ENCODE peak calls at places on chromosomes 6 and 20, in ten cellular contexts. One of them, this sample, is unnamed.

GRCh38 chr20:944774-945410 is 28.8 kb upstream of the ANGPT4 start:
- DNase-seq in sigmoid colon: no peak
- DNase-seq in cardiac fibroblast: no peak
- DNase-seq in cardiac muscle cell: no peak
- DNase-seq in AG09319: no peak
- DNase-seq in Calu3: no peak
- DNase-seq in suprapubic skin: peak
- DNase-seq in endodermal cell: peak
- DNase-seq in ascending aorta: no peak
- DNase-seq in activated CD8-positive, alpha-beta T cell treated with anti-CD3 and anti-CD28 coated beads for 36 hours: no peak
- DNase-seq in this sample: no peak

GRCh38 chr6:99334526-99335127 is 14.8 kb downstream of the FAXC start:
- DNase-seq in cardiac fibroblast: peak
- DNase-seq in endodermal cell: peak
- DNase-seq in suprapubic skin: no peak
- DNase-seq in ascending aorta: no peak
- DNase-seq in activated CD8-positive, alpha-beta T cell treated with anti-CD3 and anti-CD28 coated beads for 36 hours: peak
- DNase-seq in AG09319: peak
- DNase-seq in cardiac muscle cell: peak
- DNase-seq in Calu3: peak
- DNase-seq in sigmoid colon: no peak
- DNase-seq in this sample: no peak

GRCh38 chr6:44053106-44053756 is 74.0 kb downstream of the MRPL14 start:
- DNase-seq in sigmoid colon: no peak
- DNase-seq in cardiac fibroblast: no peak
- DNase-seq in suprapubic skin: no peak
- DNase-seq in endodermal cell: no peak
- DNase-seq in ascending aorta: no peak
- DNase-seq in cardiac muscle cell: no peak
- DNase-seq in Calu3: no peak
- DNase-seq in activated CD8-positive, alpha-beta T cell treated with anti-CD3 and anti-CD28 coated beads for 36 hours: no peak
- DNase-seq in AG09319: no peak
- DNase-seq in this sample: no peak

GRCh38 chr20:57851786-57852185 is 142.0 kb upstream of the PMEPA1 start:
- DNase-seq in ascending aorta: no peak
- DNase-seq in endodermal cell: no peak
- DNase-seq in suprapubic skin: no peak
- DNase-seq in sigmoid colon: no peak
- DNase-seq in activated CD8-positive, alpha-beta T cell treated with anti-CD3 and anti-CD28 coated beads for 36 hours: no peak
- DNase-seq in Calu3: no peak
- DNase-seq in AG09319: no peak
- DNase-seq in cardiac fibroblast: no peak
- DNase-seq in cardiac muscle cell: no peak
- DNase-seq in this sample: no peak

GRCh38 chr6:157527471-157527907 is 146.5 kb downstream of the ZDHHC14 start:
- DNase-seq in Calu3: no peak
- DNase-seq in ascending aorta: no peak
- DNase-seq in endodermal cell: no peak
- DNase-seq in cardiac fibroblast: peak
- DNase-seq in cardiac muscle cell: peak
- DNase-seq in suprapubic skin: no peak
- DNase-seq in sigmoid colon: no peak
- DNase-seq in AG09319: no peak
- DNase-seq in activated CD8-positive, alpha-beta T cell treated with anti-CD3 and anti-CD28 coated beads for 36 hours: peak
- DNase-seq in this sample: no peak

GRCh38 chr6:36839819-36840379 is 655 bp upstream of the CPNE5 start:
- DNase-seq in AG09319: no peak
- DNase-seq in sigmoid colon: no peak
- DNase-seq in ascending aorta: peak
- DNase-seq in Calu3: peak
- DNase-seq in cardiac muscle cell: peak
- DNase-seq in endodermal cell: peak
- DNase-seq in cardiac fibroblast: peak
- DNase-seq in activated CD8-positive, alpha-beta T cell treated with anti-CD3 and anti-CD28 coated beads for 36 hours: peak
- DNase-seq in suprapubic skin: no peak
- DNase-seq in this sample: no peak

GRCh38 chr6:7505196-7505699 is 36.2 kb upstream of the DSP start:
- DNase-seq in cardiac muscle cell: peak
- DNase-seq in suprapubic skin: no peak
- DNase-seq in Calu3: peak
- DNase-seq in activated CD8-positive, alpha-beta T cell treated with anti-CD3 and anti-CD28 coated beads for 36 hours: peak
- DNase-seq in endodermal cell: peak
- DNase-seq in AG09319: peak
- DNase-seq in ascending aorta: no peak
- DNase-seq in sigmoid colon: no peak
- DNase-seq in cardiac fibroblast: peak
- DNase-seq in this sample: peak

GRCh38 chr6:112929661-112930060 is 582.5 kb downstream of the RFPL4B start:
- DNase-seq in cardiac muscle cell: no peak
- DNase-seq in ascending aorta: no peak
- DNase-seq in endodermal cell: no peak
- DNase-seq in cardiac fibroblast: no peak
- DNase-seq in suprapubic skin: no peak
- DNase-seq in AG09319: no peak
- DNase-seq in Calu3: no peak
- DNase-seq in sigmoid colon: no peak
- DNase-seq in activated CD8-positive, alpha-beta T cell treated with anti-CD3 and anti-CD28 coated beads for 36 hours: no peak
- DNase-seq in this sample: no peak

GRCh38 chr6:135072753-135073152 is 18.1 kb upstream of the HBS1L start:
- DNase-seq in Calu3: no peak
- DNase-seq in AG09319: no peak
- DNase-seq in suprapubic skin: no peak
- DNase-seq in sigmoid colon: no peak
- DNase-seq in endodermal cell: no peak
- DNase-seq in ascending aorta: no peak
- DNase-seq in cardiac muscle cell: no peak
- DNase-seq in cardiac fibroblast: no peak
- DNase-seq in activated CD8-positive, alpha-beta T cell treated with anti-CD3 and anti-CD28 coated beads for 36 hours: no peak
- DNase-seq in this sample: no peak

GRCh38 chr20:34058831-34059230 is 53.2 kb downstream of the EIF2S2 start:
- DNase-seq in sigmoid colon: no peak
- DNase-seq in cardiac fibroblast: no peak
- DNase-seq in ascending aorta: no peak
- DNase-seq in activated CD8-positive, alpha-beta T cell treated with anti-CD3 and anti-CD28 coated beads for 36 hours: peak
- DNase-seq in AG09319: no peak
- DNase-seq in endodermal cell: no peak
- DNase-seq in cardiac muscle cell: peak
- DNase-seq in Calu3: no peak
- DNase-seq in suprapubic skin: no peak
- DNase-seq in this sample: no peak

GRCh38 chr6:109962271-109962670 is 15.8 kb upstream of the GPR6 start:
- DNase-seq in activated CD8-positive, alpha-beta T cell treated with anti-CD3 and anti-CD28 coated beads for 36 hours: no peak
- DNase-seq in endodermal cell: no peak
- DNase-seq in suprapubic skin: no peak
- DNase-seq in Calu3: peak
- DNase-seq in AG09319: no peak
- DNase-seq in cardiac muscle cell: no peak
- DNase-seq in cardiac fibroblast: no peak
- DNase-seq in sigmoid colon: no peak
- DNase-seq in ascending aorta: no peak
- DNase-seq in this sample: no peak

DNA sequence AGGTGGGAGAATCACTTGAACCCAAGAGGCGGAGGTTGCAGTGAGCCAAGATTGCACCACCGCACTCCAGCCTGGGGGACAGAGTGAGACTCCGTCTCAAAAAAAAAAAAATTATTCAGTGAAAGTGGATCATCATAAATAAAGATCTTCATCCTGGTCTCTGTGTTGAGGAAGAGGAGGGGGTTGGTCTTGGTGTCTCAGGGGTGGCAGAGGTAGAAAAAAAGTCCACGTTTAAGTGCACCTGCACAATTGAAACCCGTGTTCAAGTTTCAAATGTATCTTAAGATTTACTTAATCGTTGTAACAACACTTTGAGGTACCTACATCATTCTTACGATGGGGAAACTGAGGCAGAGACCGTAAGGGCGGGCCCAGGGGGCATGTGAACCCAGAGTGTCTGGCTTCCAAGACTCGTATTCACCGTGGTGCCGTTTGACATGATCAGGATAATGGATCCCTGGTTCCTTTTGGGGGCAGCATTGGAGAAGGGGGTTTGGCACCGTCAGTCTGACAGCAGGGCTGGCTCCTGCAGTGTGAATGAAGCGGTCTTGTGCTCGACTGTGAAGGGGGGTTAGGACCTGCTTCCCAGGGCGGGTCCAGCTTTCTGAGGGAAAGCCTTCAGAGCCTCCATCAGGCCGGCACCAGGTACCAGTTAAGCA is 32.9 kb upstream of the ID1 start:
- DNase-seq in cardiac fibroblast: no peak
- DNase-seq in Calu3: no peak
- DNase-seq in endodermal cell: no peak
- DNase-seq in activated CD8-positive, alpha-beta T cell treated with anti-CD3 and anti-CD28 coated beads for 36 hours: no peak
- DNase-seq in AG09319: no peak
- DNase-seq in suprapubic skin: no peak
- DNase-seq in sigmoid colon: no peak
- DNase-seq in cardiac muscle cell: no peak
- DNase-seq in ascending aorta: no peak
- DNase-seq in this sample: no peak
- TF ChIP-seq CTCF in cardiac fibroblast: no peak
- TF ChIP-seq CTCF in Calu3: peak
- TF ChIP-seq CTCF in endodermal cell: no peak
- TF ChIP-seq CTCF in activated CD8-positive, alpha-beta T cell treated with anti-CD3 and anti-CD28 coated beads for 36 hours: no peak
- TF ChIP-seq CTCF in AG09319: no peak
- TF ChIP-seq CTCF in suprapubic skin: no peak
- TF ChIP-seq CTCF in sigmoid colon: no peak
- TF ChIP-seq CTCF in cardiac muscle cell: no peak
- TF ChIP-seq CTCF in ascending aorta: no peak
- TF ChIP-seq CTCF in this sample: no peak

GRCh38 chr6:91340998-91341397 is 754.1 kb upstream of the MAP3K7 start:
- DNase-seq in cardiac fibroblast: no peak
- DNase-seq in ascending aorta: no peak
- DNase-seq in AG09319: no peak
- DNase-seq in Calu3: no peak
- DNase-seq in activated CD8-positive, alpha-beta T cell treated with anti-CD3 and anti-CD28 coated beads for 36 hours: no peak
- DNase-seq in suprapubic skin: no peak
- DNase-seq in endodermal cell: no peak
- DNase-seq in sigmoid colon: no peak
- DNase-seq in cardiac muscle cell: no peak
- DNase-seq in this sample: no peak

GRCh38 chr6:91341473-91341872 is 754.6 kb upstream of the MAP3K7 start:
- DNase-seq in AG09319: no peak
- DNase-seq in endodermal cell: no peak
- DNase-seq in cardiac fibroblast: no peak
- DNase-seq in cardiac muscle cell: no peak
- DNase-seq in ascending aorta: no peak
- DNase-seq in suprapubic skin: no peak
- DNase-seq in activated CD8-positive, alpha-beta T cell treated with anti-CD3 and anti-CD28 coated beads for 36 hours: no peak
- DNase-seq in sigmoid colon: no peak
- DNase-seq in Calu3: no peak
- DNase-seq in this sample: no peak

GRCh38 chr6:91337967-91338366 is 751.1 kb upstream of the MAP3K7 start:
- DNase-seq in cardiac muscle cell: no peak
- DNase-seq in ascending aorta: no peak
- DNase-seq in suprapubic skin: no peak
- DNase-seq in endodermal cell: no peak
- DNase-seq in Calu3: no peak
- DNase-seq in sigmoid colon: no peak
- DNase-seq in activated CD8-positive, alpha-beta T cell treated with anti-CD3 and anti-CD28 coated beads for 36 hours: no peak
- DNase-seq in cardiac fibroblast: no peak
- DNase-seq in AG09319: no peak
- DNase-seq in this sample: no peak
- TF ChIP-seq CTCF in cardiac muscle cell: peak
- TF ChIP-seq CTCF in ascending aorta: no peak
- TF ChIP-seq CTCF in suprapubic skin: no peak
- TF ChIP-seq CTCF in endodermal cell: peak
- TF ChIP-seq CTCF in Calu3: no peak
- TF ChIP-seq CTCF in sigmoid colon: no peak
- TF ChIP-seq CTCF in activated CD8-positive, alpha-beta T cell treated with anti-CD3 and anti-CD28 coated beads for 36 hours: peak
- TF ChIP-seq CTCF in cardiac fibroblast: peak
- TF ChIP-seq CTCF in AG09319: no peak
- TF ChIP-seq CTCF in this sample: no peak

DNA sequence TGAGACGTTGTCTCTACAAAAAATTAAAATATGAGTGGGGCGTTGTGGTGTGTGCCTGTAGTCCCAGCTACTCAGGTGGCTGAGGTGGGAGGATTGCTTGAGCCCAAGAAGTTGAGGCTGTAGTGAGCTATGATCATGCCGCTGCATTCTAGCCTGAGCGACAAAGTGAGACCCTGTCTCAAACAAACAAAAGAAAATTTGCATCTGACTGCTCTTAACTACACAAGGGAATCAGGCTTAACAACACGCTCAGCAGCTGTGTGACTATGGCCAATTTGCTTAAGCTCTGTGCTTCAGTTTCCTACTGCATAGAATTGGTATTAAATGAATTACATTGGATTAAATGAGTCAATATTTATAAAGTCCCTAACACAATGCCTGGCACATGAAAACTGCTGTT is 24.3 kb upstream of the MRPS10 start:
- DNase-seq in activated CD8-positive, alpha-beta T cell treated with anti-CD3 and anti-CD28 coated beads for 36 hours: no peak
- DNase-seq in endodermal cell: peak
- DNase-seq in suprapubic skin: no peak
- DNase-seq in ascending aorta: no peak
- DNase-seq in AG09319: no peak
- DNase-seq in cardiac muscle cell: no peak
- DNase-seq in cardiac fibroblast: no peak
- DNase-seq in sigmoid colon: no peak
- DNase-seq in Calu3: no peak
- DNase-seq in this sample: no peak
- TF ChIP-seq CTCF in activated CD8-positive, alpha-beta T cell treated with anti-CD3 and anti-CD28 coated beads for 36 hours: no peak
- TF ChIP-seq CTCF in endodermal cell: no peak
- TF ChIP-seq CTCF in suprapubic skin: no peak
- TF ChIP-seq CTCF in ascending aorta: no peak
- TF ChIP-seq CTCF in AG09319: no peak
- TF ChIP-seq CTCF in cardiac muscle cell: no peak
- TF ChIP-seq CTCF in cardiac fibroblast: no peak
- TF ChIP-seq CTCF in sigmoid colon: no peak
- TF ChIP-seq CTCF in Calu3: no peak
- TF ChIP-seq CTCF in this sample: no peak

DNA sequence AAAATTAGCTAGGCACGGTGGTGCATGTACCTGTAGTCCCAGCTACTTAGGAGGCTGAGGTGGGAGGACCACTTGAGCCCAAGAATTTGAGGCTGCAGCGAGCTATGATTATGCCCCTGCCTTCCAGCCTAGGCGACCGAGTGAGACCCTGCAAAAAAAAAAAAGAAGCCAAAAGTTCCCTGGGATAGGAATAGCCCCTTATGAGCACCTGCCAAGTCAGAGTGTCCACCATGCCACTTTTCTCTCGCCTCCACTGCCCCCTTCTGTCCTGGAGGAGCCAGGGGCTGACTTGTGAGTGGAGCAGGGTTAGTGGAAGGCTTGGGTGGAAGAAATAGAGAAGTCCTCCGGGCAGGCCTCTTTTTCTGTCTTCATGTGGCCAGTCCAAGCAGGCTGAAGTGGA is 12.1 kb upstream of the DDX27 start:
- DNase-seq in cardiac fibroblast: no peak
- DNase-seq in AG09319: no peak
- DNase-seq in cardiac muscle cell: no peak
- DNase-seq in ascending aorta: no peak
- DNase-seq in endodermal cell: peak
- DNase-seq in Calu3: peak
- DNase-seq in sigmoid colon: no peak
- DNase-seq in suprapubic skin: no peak
- DNase-seq in activated CD8-positive, alpha-beta T cell treated with anti-CD3 and anti-CD28 coated beads for 36 hours: peak
- DNase-seq in this sample: no peak
- TF ChIP-seq CTCF in cardiac fibroblast: no peak
- TF ChIP-seq CTCF in AG09319: no peak
- TF ChIP-seq CTCF in cardiac muscle cell: no peak
- TF ChIP-seq CTCF in ascending aorta: no peak
- TF ChIP-seq CTCF in endodermal cell: peak
- TF ChIP-seq CTCF in Calu3: peak
- TF ChIP-seq CTCF in sigmoid colon: no peak
- TF ChIP-seq CTCF in suprapubic skin: no peak
- TF ChIP-seq CTCF in activated CD8-positive, alpha-beta T cell treated with anti-CD3 and anti-CD28 coated beads for 36 hours: peak
- TF ChIP-seq CTCF in this sample: no peak

This sample was measured in omental fat pad.